ENCODE peak calls at places on chromosomes 11 and 22, in five cellular contexts. Q is body of pancreas; E is MM.1S; X is CD8-positive, alpha-beta T cell; N is kidney. M is an unnamed sample.
A peak's percentile ranks its signal among the peaks of the same experiment; 100 is the strongest.

GRCh38 chr11:115720537-115721308 is 216.5 kb upstream of the CADM1 start:
- DNase-seq in N (no peak), Q (peak; percentile 14), X (no peak), E (no peak), M (no peak)

GRCh38 chr22:29225422-29226090 is 19.9 kb downstream of the EMID1 start:
- DNase-seq in N (peak; percentile 95), E (no peak), X (no peak), Q (no peak), M (no peak)

GRCh38 chr11:124902616-124903015 is 5.0 kb upstream of the ROBO4 start:
- DNase-seq in X (no peak), N (no peak), E (no peak), Q (no peak), M (no peak)

GRCh38 chr11:29075726-29076125 is 941.1 kb downstream of the KCNA4 start:
- DNase-seq in Q (no peak), E (no peak), X (no peak), N (peak; percentile 27), M (no peak)

GRCh38 chr11:79308429-79308828 is 132.4 kb downstream of the TENM4 start:
- DNase-seq in Q (no peak), N (no peak), E (no peak), X (no peak), M (no peak)

GRCh38 chr11:124402326-124402922 is 3.6 kb upstream of the OR8B3 start:
- DNase-seq in X (no peak), N (no peak), E (peak; percentile 64), Q (peak; percentile 57), M (peak; percentile 10)

GRCh38 chr22:44458044-44459020 is 39.7 kb downstream of the RTL6 start:
- DNase-seq in E (no peak), N (no peak), X (no peak), Q (peak; percentile 5), M (no peak)

GRCh38 chr11:32420937-32421532 is 14.3 kb downstream of the WT1 start:
- DNase-seq in X (no peak), E (peak; percentile 83), Q (no peak), N (no peak), M (no peak)

GRCh38 chr11:28259177-28259843 is 151.1 kb downstream of the METTL15 start:
- DNase-seq in Q (no peak), X (no peak), N (no peak), E (peak; percentile 90), M (peak; percentile 7)

GRCh38 chr11:118688851-118689502 is 9.5 kb upstream of the TREH start:
- DNase-seq in N (peak; percentile 76), X (no peak), E (no peak), Q (peak; percentile 21), M (no peak)

GRCh38 chr11:118691926-118692830 is 12.7 kb upstream of the TREH start:
- DNase-seq in N (no peak), Q (no peak), E (peak; percentile 99), X (peak; percentile 75), M (peak; percentile 55)

GRCh38 chr11:118689503-118689851 is 10.0 kb upstream of the TREH start:
- DNase-seq in X (no peak), Q (no peak), E (no peak), N (no peak), M (no peak)

GRCh38 chr11:118689852-118690552 is 10.6 kb upstream of the TREH start:
- DNase-seq in Q (peak; percentile 95), N (peak; percentile 99), X (peak; percentile 89), E (peak; percentile 91), M (no peak)

DNA sequence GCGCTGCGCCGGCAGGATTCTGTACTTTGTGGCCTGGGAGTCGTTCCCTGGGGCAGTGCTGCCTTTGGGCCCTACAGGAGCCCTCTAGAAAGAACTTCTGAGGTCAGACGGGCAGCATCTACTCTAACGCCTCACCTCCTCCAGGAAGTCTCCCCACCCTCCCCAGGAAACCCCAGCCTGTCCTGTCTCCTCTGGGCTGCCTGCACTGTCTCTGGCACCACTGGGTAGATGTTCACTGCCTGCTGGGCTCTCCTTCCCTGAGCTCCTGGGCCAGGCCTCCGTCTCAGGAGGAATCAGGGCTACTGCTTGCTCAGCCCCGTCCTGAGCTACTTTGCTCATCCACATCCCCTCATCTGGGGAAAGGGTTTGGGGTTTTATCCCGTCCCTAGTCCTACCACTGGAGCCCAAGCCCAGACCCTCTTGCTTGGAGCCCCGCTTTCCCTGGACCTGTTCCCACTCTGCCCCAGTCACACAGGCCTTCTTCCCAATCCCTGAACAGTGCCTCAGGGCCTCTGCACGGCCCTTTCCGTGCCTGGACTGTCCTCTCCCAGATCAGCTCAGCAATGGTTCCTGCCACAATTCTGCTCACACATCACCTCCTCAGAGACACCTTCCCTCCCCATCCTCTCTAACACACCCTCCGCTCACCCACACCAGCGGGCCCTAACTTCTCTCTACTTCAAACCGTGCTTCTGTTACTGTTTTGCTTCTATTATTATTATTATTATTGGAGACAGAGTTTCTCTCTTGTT is 11.3 kb upstream of the TREH start:
- DNase-seq in X (no peak), Q (no peak), N (no peak), E (peak; percentile 24), M (no peak)
- H3K4me3 ChIP-seq in X (peak overlapping the region; percentile 83), Q (no peak overlapping the region), N (no peak overlapping the region), E (no peak overlapping the region), M (no peak overlapping the region)

DNA sequence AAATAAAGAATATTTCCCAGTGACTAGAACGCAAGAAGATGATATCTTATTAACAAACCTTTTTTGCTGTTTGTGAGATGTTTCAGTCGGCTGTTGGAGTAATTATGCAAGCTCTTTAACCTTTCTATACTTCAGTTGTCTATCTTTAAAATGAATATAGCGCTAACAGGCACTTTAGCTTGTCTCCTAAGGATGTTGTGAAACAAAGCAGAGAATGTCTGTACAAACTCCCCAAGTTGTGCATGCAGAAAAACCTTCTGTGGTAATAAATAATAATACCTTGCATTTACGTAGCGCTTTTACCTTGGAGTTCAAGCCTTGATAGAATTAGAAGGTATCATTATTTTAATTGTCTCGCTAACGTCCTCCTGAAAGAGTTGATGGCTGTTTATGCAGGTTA is 1.9 kb upstream of the KDM2A start:
- DNase-seq in N (no peak), E (no peak), X (no peak), Q (no peak), M (no peak)
- H3K4me3 ChIP-seq in N (peak overlapping the region; percentile 37), E (peak overlapping the region; percentile 50), X (peak overlapping the region; percentile 22), Q (no peak overlapping the region), M (peak overlapping the region; percentile 59)

DNA sequence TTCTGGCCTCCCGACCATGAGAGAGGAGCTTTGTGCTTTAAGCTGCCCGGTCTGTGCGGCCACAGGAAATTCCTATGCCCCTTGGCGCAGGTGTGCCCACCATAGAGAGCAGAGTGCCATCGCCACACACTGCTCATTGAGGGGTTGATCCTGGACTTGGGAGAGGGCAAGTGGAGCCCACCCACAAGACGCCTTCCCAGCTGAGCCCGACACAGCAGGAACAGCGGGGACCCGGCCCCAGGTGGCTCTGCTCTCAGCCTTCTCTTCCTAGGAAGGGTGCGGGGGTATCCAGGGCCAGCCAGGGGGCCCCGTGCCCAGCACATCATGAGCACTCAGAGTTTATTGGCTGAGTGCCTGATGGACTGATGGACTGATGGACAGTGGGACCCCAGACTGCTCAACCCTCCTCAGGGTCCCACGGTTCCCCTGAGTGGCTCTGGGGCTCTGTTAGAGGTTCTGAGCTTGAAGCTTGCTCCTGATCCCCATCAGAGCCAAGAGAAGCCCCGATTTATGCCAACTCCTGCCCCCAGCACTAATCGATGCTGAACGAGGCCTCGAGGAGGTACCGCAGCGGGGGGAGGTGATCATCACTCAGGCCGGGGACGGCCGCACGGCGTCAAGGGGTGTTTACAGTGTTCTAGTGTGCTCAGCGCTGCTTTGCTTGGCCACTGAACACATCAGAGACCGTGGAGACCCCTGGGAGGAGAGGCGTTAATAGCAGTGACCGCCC is 13.5 kb upstream of the MRGPRD start:
- DNase-seq in Q (no peak), E (no peak), N (peak; percentile 69), X (no peak), M (no peak)
- H3K4me3 ChIP-seq in Q (no peak overlapping the region), E (no peak overlapping the region), N (no peak overlapping the region), X (no peak overlapping the region), M (no peak overlapping the region)

DNA sequence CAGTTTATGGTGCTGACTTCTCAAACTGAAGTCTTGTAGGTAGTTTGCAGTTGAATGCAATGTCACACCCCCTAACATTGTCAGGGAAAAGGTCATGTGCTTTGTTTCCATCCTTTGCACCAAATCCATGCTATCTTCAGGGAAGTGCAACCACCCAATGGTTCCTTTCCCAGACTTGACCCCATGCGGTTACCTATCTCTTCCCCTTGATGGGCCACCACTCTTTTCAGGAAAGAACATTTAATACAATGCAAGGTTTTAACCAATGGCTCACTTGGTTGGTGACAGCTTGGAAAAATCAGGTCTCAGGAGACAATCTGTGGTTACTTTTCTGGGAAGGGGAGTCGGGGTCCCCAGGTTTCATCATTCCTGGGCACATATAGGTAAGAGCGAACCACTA is 2.1 kb downstream of the ABTB2 start:
- DNase-seq in X (no peak), Q (no peak), E (no peak), N (no peak), M (no peak)
- H3K4me3 ChIP-seq in X (no peak overlapping the region), Q (no peak overlapping the region), E (no peak overlapping the region), N (peak overlapping the region; percentile 73), M (peak overlapping the region; percentile 55)

GRCh38 chr22:36331912-36332622 is 55.7 kb downstream of the MYH9 start:
- DNase-seq in E (peak; percentile 69), Q (peak; percentile 46), N (peak; percentile 93), X (peak; percentile 61), M (no peak)

GRCh38 chr22:36334081-36334831 is 53.5 kb downstream of the MYH9 start:
- DNase-seq in Q (peak; percentile 21), X (no peak), N (no peak), E (no peak), M (no peak)

GRCh38 chr22:36334838-36335603 is 52.7 kb downstream of the MYH9 start:
- DNase-seq in Q (peak; percentile 62), X (peak; percentile 55), N (no peak), E (no peak), M (no peak)

GRCh38 chr22:36332623-36333331 is 55.0 kb downstream of the MYH9 start:
- DNase-seq in N (no peak), E (peak; percentile 78), Q (peak; percentile 48), X (peak; percentile 67), M (peak; percentile 60)

DNA sequence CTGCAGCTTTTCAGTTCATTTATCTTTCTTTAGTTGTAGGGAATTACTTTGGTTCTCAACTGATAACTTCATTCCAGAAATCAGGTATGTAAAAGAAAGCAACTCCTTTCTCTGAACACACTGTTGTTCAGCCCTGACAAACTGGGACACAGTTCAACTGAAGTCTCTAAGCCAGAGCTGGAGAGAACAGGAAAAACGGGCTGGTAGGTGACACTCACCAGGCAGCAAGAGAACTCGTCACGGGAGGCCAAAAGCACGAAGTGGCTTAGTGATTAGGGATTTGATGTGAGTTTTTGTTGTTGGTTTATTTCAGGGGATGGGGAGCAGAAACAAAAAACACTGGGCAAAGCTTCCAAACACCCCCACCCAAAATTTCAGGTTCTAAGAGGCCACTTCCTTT is 54.1 kb downstream of the MYH9 start:
- DNase-seq in N (no peak), E (peak; percentile 10), Q (peak; percentile 43), X (no peak), M (no peak)
- H3K4me3 ChIP-seq in N (no peak overlapping the region), E (no peak overlapping the region), Q (no peak overlapping the region), X (peak overlapping the region; percentile 39), M (no peak overlapping the region)